ENCODE peak calls at places on chromosome 15, in nine cellular contexts. L is breast epithelium, O is HL-60, P is endothelial cell of umbilical vein, Y is Panc1, Q is transverse colon, M is sigmoid colon, B is stomach, D is GM23338. T is an unnamed sample.

GRCh38 chr15:48859426-48859825 is 18.5 kb upstream of the EID1 start:
- DNase-seq in D (no peak), L (no peak), M (no peak), B (no peak), Y (no peak), Q (no peak), O (no peak), P (no peak), T (no peak)

GRCh38 chr15:67796728-67797127 is 28.6 kb upstream of the SKOR1 start:
- DNase-seq in D (no peak), O (no peak), L (no peak), Q (no peak), B (no peak), P (peak), M (no peak), Y (no peak), T (no peak)

GRCh38 chr15:71549697-71550096 is 260.7 kb upstream of the NR2E3 start:
- DNase-seq in M (no peak), D (no peak), Q (no peak), Y (no peak), P (no peak), B (peak), O (no peak), L (no peak), T (no peak)

GRCh38 chr15:29968099-29968892 is 114.5 kb upstream of the GOLGA8J start:
- DNase-seq in P (no peak), Q (no peak), M (no peak), Y (no peak), O (peak), L (no peak), B (no peak), D (peak), T (no peak)

GRCh38 chr15:58410353-58410752 is 21.4 kb upstream of the LIPC start:
- DNase-seq in B (no peak), Y (no peak), P (peak), L (no peak), M (no peak), O (no peak), D (no peak), Q (no peak), T (no peak)

GRCh38 chr15:30922469-30923311 is 19.0 kb downstream of the FAN1 start:
- DNase-seq in D (peak), P (peak), O (no peak), B (peak), L (no peak), Y (no peak), Q (peak), M (peak), T (no peak)

GRCh38 chr15:91632176-91632575 is 221.3 kb upstream of the SLCO3A1 start:
- DNase-seq in M (no peak), O (no peak), Q (no peak), Y (no peak), P (no peak), D (no peak), B (no peak), L (no peak), T (no peak)

GRCh38 chr15:96514607-96515285 is 184.2 kb downstream of the NR2F2 start:
- DNase-seq in D (no peak), B (peak), O (no peak), P (no peak), L (no peak), Q (no peak), Y (no peak), M (no peak), T (no peak)

GRCh38 chr15:75862796-75863195 is 19.5 kb downstream of the UBE2Q2 start:
- DNase-seq in B (no peak), P (no peak), Y (no peak), M (no peak), L (no peak), D (no peak), O (no peak), Q (no peak), T (no peak)

GRCh38 chr15:54620916-54621315 is 575.8 kb downstream of the RSL24D1 start:
- DNase-seq in B (no peak), P (no peak), Y (no peak), M (no peak), L (no peak), D (no peak), Q (no peak), O (no peak), T (no peak)

GRCh38 chr15:36598529-36599177 is 19.2 kb downstream of the CDIN1 start:
- DNase-seq in D (no peak), Y (no peak), L (no peak), M (no peak), B (no peak), P (no peak), Q (no peak), O (no peak), T (no peak)

GRCh38 chr15:68195336-68196112 is 9.6 kb downstream of the CALML4 start:
- DNase-seq in P (no peak), Q (no peak), M (no peak), Y (no peak), B (no peak), L (peak), D (no peak), O (no peak), T (no peak)

GRCh38 chr15:69099976-69100375 is 60.5 kb upstream of the GLCE start:
- DNase-seq in Q (no peak), L (no peak), P (no peak), O (peak), Y (no peak), M (no peak), D (no peak), B (no peak), T (no peak)

GRCh38 chr15:78685157-78685830 is 44.3 kb upstream of the CHRNB4 start:
- DNase-seq in O (no peak), Q (no peak), L (no peak), Y (no peak), B (peak), P (no peak), D (peak), M (no peak), T (peak)

GRCh38 chr15:38508647-38509046 is 54.7 kb downstream of the FAM98B start:
- DNase-seq in Q (no peak), D (no peak), P (no peak), B (no peak), M (no peak), O (no peak), L (no peak), Y (no peak), T (no peak)

GRCh38 chr15:78302579-78302978 is 3.2 kb upstream of the SKIC8 start:
- DNase-seq in L (no peak), D (no peak), Y (no peak), M (no peak), Q (no peak), P (no peak), O (no peak), B (no peak), T (no peak)

GRCh38 chr15:70955151-70955550 is 62.5 kb downstream of the LRRC49 start:
- DNase-seq in O (no peak), Y (no peak), Q (no peak), B (no peak), P (no peak), L (no peak), M (no peak), D (no peak), T (no peak)

GRCh38 chr15:34481370-34481769 is 43.8 kb upstream of the GOLGA8A start:
- DNase-seq in O (no peak), L (no peak), M (no peak), Y (no peak), D (no peak), Q (no peak), B (no peak), P (no peak), T (no peak)

GRCh38 chr15:76987276-76987675 is 7.7 kb upstream of the PSTPIP1 start:
- DNase-seq in Q (no peak), L (no peak), Y (no peak), B (no peak), O (no peak), P (no peak), M (no peak), D (no peak), T (no peak)

GRCh38 chr15:71779073-71779797 is 31.1 kb upstream of the NR2E3 start:
- DNase-seq in P (no peak), M (no peak), Y (no peak), D (no peak), Q (no peak), L (no peak), B (no peak), O (no peak), T (no peak)

GRCh38 chr15:99249270-99249817 is at the start of gene TTC23:
- DNase-seq in B (no peak), O (peak), L (no peak), Y (peak), D (peak), Q (peak), P (peak), M (no peak), T (no peak)

GRCh38 chr15:43920815-43921214 is 94.0 kb downstream of the WDR76 start:
- DNase-seq in D (no peak), O (no peak), B (no peak), Q (no peak), Y (no peak), L (no peak), P (no peak), M (no peak), T (peak)

GRCh38 chr15:82648257-82649103 is 1.3 kb upstream of the CPEB1 start:
- DNase-seq in O (no peak), B (no peak), Y (no peak), D (peak), L (no peak), Q (no peak), P (no peak), M (no peak), T (no peak)

GRCh38 chr15:72866866-72867616 is 83.5 kb upstream of the ADPGK start:
- DNase-seq in L (no peak), O (no peak), Y (no peak), M (no peak), Q (no peak), B (no peak), D (no peak), P (no peak), T (no peak)

GRCh38 chr15:87680200-87680599 is 576.3 kb downstream of the NTRK3 start:
- DNase-seq in Q (no peak), P (no peak), B (no peak), O (no peak), L (no peak), M (no peak), D (no peak), Y (no peak), T (no peak)

GRCh38 chr15:87681054-87681453 is 575.5 kb downstream of the NTRK3 start:
- DNase-seq in M (no peak), O (peak), L (no peak), P (no peak), Q (no peak), Y (no peak), B (no peak), D (no peak), T (no peak)

GRCh38 chr15:87686308-87686707 is 570.2 kb downstream of the NTRK3 start:
- DNase-seq in B (no peak), L (no peak), Y (no peak), Q (no peak), O (no peak), D (no peak), M (no peak), P (no peak), T (no peak)

GRCh38 chr15:87687176-87687890 is 569.2 kb downstream of the NTRK3 start:
- DNase-seq in B (no peak), L (no peak), M (no peak), Q (no peak), P (no peak), Y (no peak), O (no peak), D (no peak), T (no peak)

GRCh38 chr15:87682527-87682926 is 574.0 kb downstream of the NTRK3 start:
- DNase-seq in P (no peak), B (no peak), Y (no peak), L (no peak), D (no peak), O (no peak), Q (no peak), M (no peak), T (no peak)
- TF ChIP-seq POLR2AphosphoS5 in P (no peak), B (no peak), Y (no peak), L (no peak), D (no peak), O (no peak), Q (no peak), M (no peak), T (no peak)

DNA sequence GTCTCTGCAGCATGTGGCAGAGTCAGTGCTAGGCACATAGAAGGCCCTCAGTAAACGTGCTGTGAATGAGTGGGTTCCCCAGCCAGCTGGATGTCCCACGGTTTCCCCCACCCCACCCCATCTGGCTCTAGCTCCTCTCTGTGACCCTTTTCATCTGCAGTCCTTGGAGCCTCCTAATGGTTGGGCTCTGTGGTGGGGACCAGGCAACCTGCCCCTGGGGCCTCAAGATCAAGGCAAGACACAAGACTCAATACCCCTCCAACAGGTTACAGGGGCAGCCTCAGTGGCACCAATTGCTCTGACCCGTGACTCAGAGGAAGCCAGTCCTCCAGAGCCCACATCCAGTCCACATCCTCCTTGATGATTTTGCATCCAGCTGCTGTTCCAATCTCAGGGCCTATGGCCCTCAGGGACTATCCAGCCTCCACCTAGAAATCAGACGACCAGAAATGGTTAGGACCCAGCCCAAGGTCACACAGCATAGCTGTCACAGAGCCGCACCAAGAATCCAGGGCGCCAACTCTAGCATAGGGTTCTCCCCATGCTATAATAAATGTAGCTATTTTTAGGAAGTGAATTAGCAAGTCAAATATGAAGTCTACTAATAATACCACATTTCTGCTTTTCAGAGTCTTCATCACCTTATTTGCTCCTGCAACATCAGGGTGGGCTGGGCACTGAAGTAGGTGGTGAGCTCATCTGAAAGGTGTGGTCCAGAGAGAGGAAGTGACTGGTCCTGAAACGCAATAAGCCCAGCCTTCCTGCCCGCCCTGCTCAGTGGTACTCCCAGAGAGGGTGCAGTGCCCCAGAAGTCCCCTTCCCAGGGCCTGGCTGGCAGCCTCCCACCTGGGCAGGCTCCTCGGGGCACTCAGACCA is 17.4 kb upstream of the CYP11A1 start:
- DNase-seq in L (no peak), Y (no peak), D (no peak), M (no peak), O (peak), B (peak), Q (peak), P (peak), T (peak)
- H3K27ac ChIP-seq in L (peak), Y (peak), D (no peak), M (no peak), O (no peak), B (peak), Q (peak), P (no peak), T (peak)

GRCh38 chr15:92733090-92733933 is 77.7 kb upstream of the FAM174B start:
- DNase-seq in B (no peak), Q (no peak), P (no peak), O (peak), Y (no peak), D (no peak), L (no peak), M (no peak), T (no peak)
- H3K4me3 ChIP-seq in B (peak), Q (peak), P (no peak), O (peak), Y (peak), D (peak), L (peak), M (peak), T (peak)

DNA sequence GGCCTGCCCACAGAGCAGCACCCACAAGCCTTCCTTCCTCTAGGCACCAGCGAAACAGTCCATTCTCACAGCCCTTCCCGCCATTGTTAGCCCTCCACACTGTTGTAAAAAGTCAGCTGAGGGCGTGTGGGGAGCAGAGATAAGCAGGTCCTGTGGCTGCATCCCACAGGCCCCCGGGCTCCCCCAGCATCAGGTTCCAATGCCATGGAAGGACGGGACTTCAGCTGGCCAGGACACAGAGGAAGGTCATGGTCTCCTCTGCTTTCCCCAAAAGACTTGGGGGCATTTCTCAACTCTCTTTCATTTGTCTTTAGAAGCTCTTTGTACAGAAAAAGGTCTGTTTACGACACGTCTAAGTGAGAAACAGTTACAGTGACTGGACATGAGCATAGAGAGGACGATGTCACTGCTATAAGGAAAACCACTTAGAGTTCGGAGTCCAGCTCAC is 85.2 kb upstream of the HERC1 start:
- DNase-seq in O (no peak), D (no peak), P (no peak), L (no peak), B (no peak), Q (no peak), Y (no peak), M (no peak), T (no peak)
- TF ChIP-seq POLR2AphosphoS5 in O (no peak), D (no peak), P (no peak), L (no peak), B (no peak), Q (no peak), Y (no peak), M (no peak), T (no peak)

GRCh38 chr15:27328616-27329015 is 357.6 kb downstream of the GABRG3 start:
- DNase-seq in L (no peak), P (no peak), M (no peak), B (no peak), Y (no peak), D (no peak), Q (no peak), O (no peak), T (no peak)
- H3K27ac ChIP-seq in L (no peak), P (no peak), M (no peak), B (no peak), Y (no peak), D (no peak), Q (no peak), O (no peak), T (no peak)

DNA sequence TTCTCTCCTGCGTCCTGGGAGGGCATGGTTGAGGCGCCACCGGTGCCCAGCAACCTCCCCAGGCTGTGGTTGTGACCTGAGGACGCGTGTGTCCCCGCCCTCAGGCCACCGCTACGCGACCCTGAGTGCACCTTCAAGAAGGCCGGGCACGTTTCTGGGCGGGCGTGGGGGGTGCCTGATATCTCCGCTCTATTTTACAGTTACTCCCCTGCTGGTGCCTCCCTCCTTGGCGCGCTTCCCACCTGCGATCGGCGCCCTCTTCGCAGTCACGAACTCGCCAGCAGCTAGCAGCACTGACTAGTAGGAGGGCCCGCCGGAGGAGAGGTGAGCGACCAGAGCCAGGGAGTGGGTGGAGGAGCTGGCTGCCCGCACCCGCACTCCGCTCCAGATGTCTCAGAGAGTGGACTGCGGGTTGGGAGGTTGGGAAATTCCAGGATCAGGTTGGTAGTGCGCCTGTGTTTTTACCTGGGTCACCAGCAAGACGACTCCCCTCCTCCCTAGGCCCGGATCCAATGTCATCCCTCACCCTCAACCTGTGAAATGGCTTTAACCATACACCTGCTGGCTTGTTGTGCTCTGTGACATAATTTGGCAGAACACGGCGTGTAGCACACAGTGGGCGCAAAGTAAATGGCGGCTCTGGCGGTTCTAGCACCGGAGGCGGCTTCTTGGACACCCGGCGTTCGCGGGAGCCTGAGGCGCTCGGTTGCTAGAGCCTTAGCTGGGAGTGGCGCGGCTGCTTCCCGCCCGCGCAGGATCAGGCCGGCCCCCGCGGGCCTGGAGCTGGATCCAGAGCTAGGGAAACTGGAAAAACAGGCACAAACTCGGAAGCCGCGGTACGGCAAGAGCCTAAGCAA is 43.4 kb upstream of the POLG start:
- DNase-seq in B (no peak), P (no peak), Q (no peak), D (peak), L (peak), Y (no peak), M (no peak), O (no peak), T (peak)
- H3K4me3 ChIP-seq in B (peak), P (no peak), Q (peak), D (peak), L (peak), Y (no peak), M (no peak), O (no peak), T (peak)

GRCh38 chr15:45212493-45212892 is 24.7 kb upstream of the SHF start:
- DNase-seq in Q (no peak), D (no peak), O (no peak), M (no peak), L (no peak), P (no peak), Y (no peak), B (no peak), T (no peak)
- TF ChIP-seq POLR2AphosphoS5 in Q (no peak), D (no peak), O (no peak), M (no peak), L (no peak), P (no peak), Y (no peak), B (no peak), T (no peak)

T was measured in spleen.